ENCODE peak calls at places on chromosomes 6 and 20, in four cellular contexts. C, Z, O and T are unnamed samples.

GRCh38 chr6:100488231-100488630 is 23.5 kb upstream of the SIM1 start:
- DNase-seq in C (no peak), Z (no peak), O (no peak), T (no peak)

GRCh38 chr6:130547723-130548122 is 181.9 kb downstream of the TMEM200A start:
- DNase-seq in C (no peak), Z (no peak), O (no peak), T (no peak)

GRCh38 chr6:106387875-106388274 is 27.4 kb downstream of the CRYBG1 start:
- DNase-seq in C (no peak), Z (no peak), O (no peak), T (no peak)

GRCh38 chr20:37796733-37797132 is 102.9 kb downstream of the CTNNBL1 start:
- DNase-seq in C (no peak), Z (no peak), O (no peak), T (no peak)

GRCh38 chr20:36035720-36036119 is 67.3 kb downstream of the CNBD2 start:
- DNase-seq in C (no peak), Z (no peak), O (no peak), T (no peak)

GRCh38 chr20:63444548-63444947 is 27.9 kb downstream of the KCNQ2 start:
- DNase-seq in C (no peak), Z (no peak), O (no peak), T (no peak)

GRCh38 chr6:158647501-158647900 is 2.4 kb upstream of the SYTL3 start:
- DNase-seq in C (no peak), Z (no peak), O (no peak), T (no peak)

GRCh38 chr6:44224154-44224977 is 971 bp downstream of the SLC29A1 start:
- DNase-seq in C (peak), Z (no peak), O (no peak), T (peak)

GRCh38 chr6:149566372-149567193 is at the start of gene GINM1:
- DNase-seq in C (peak), Z (peak), O (peak), T (peak)

GRCh38 chr6:97958143-97958542 is 675.1 kb upstream of the MMS22L start:
- DNase-seq in C (no peak), Z (no peak), O (peak), T (no peak)

GRCh38 chr6:73340048-73340447 is 14.0 kb downstream of the DPPA5 start:
- DNase-seq in C (no peak), Z (no peak), O (no peak), T (no peak)

GRCh38 chr20:21240394-21240793 is 62.7 kb upstream of the XRN2 start:
- DNase-seq in C (no peak), Z (no peak), O (no peak), T (no peak)

GRCh38 chr6:19668710-19669109 is 168.5 kb upstream of the ID4 start:
- DNase-seq in C (no peak), Z (no peak), O (no peak), T (no peak)

GRCh38 chr6:134787261-134787871 is 162.5 kb downstream of the ALDH8A1 start:
- DNase-seq in C (peak), Z (no peak), O (no peak), T (no peak)

GRCh38 chr6:79042088-79042798 is 35.8 kb downstream of the PHIP start:
- DNase-seq in C (no peak), Z (no peak), O (no peak), T (no peak)

GRCh38 chr20:59074456-59074855 is 31.9 kb upstream of the PRELID3B start:
- DNase-seq in C (no peak), Z (no peak), O (no peak), T (no peak)

GRCh38 chr6:29924287-29924686 is 18.0 kb upstream of the HLA-A start:
- DNase-seq in C (no peak), Z (no peak), O (no peak), T (no peak)

GRCh38 chr20:50360218-50360672 is 149.9 kb upstream of the PTPN1 start:
- DNase-seq in C (no peak), Z (no peak), O (no peak), T (no peak)

GRCh38 chr20:5569021-5569420 is 181.2 kb upstream of the SHLD1 start:
- DNase-seq in C (peak), Z (peak), O (no peak), T (peak)

GRCh38 chr6:70166088-70166958 is 136.6 kb downstream of the COL9A1 start:
- DNase-seq in C (peak), Z (peak), O (peak), T (peak)

GRCh38 chr20:58478141-58478805 is 36.9 kb downstream of the APCDD1L start:
- DNase-seq in C (no peak), Z (no peak), O (peak), T (no peak)

GRCh38 chr20:3330046-3330741 is 77.3 kb downstream of the DNAAF9 start:
- DNase-seq in C (no peak), Z (no peak), O (no peak), T (no peak)

GRCh38 chr6:131673184-131673583 is 28.0 kb downstream of the OR2A4 start:
- DNase-seq in C (no peak), Z (no peak), O (no peak), T (no peak)

GRCh38 chr6:49519660-49520059 is 19.9 kb downstream of the GLYATL3 start:
- DNase-seq in C (no peak), Z (no peak), O (no peak), T (no peak)

GRCh38 chr6:13794184-13794583 is 20.2 kb downstream of the MCUR1 start:
- DNase-seq in C (no peak), Z (no peak), O (no peak), T (peak)

GRCh38 chr6:150491131-150491795 is 108.4 kb upstream of the PLEKHG1 start:
- DNase-seq in C (peak), Z (no peak), O (no peak), T (no peak)

GRCh38 chr6:151285121-151285520 is 45.4 kb downstream of the AKAP12 start:
- DNase-seq in C (no peak), Z (no peak), O (no peak), T (no peak)

GRCh38 chr20:44776977-44777376 is 31.3 kb downstream of the KCNK15 start:
- DNase-seq in C (no peak), Z (peak), O (peak), T (peak)

GRCh38 chr6:1485678-1486077 is 96.3 kb downstream of the FOXF2 start:
- DNase-seq in C (peak), Z (no peak), O (no peak), T (no peak)

GRCh38 chr6:81614292-81614691 is 138.2 kb downstream of the TENT5A start:
- DNase-seq in C (no peak), Z (peak), O (no peak), T (no peak)

GRCh38 chr6:96086745-96087144 is 71.0 kb downstream of the FUT9 start:
- DNase-seq in C (no peak), Z (no peak), O (no peak), T (no peak)

GRCh38 chr20:51562027-51562333 is 19.5 kb upstream of the NFATC2 start:
- DNase-seq in C (peak), Z (no peak), O (no peak), T (no peak)

GRCh38 chr20:47233333-47234188 is 122.9 kb downstream of the ZMYND8 start:
- DNase-seq in C (no peak), Z (peak), O (no peak), T (no peak)

GRCh38 chr6:163310973-163311383 is 103.5 kb upstream of the QKI start:
- DNase-seq in C (no peak), Z (no peak), O (no peak), T (no peak)

GRCh38 chr6:163311830-163312229 is 102.7 kb upstream of the QKI start:
- DNase-seq in C (peak), Z (peak), O (no peak), T (no peak)

GRCh38 chr6:163318071-163318786 is 96.3 kb upstream of the QKI start:
- DNase-seq in C (no peak), Z (no peak), O (no peak), T (no peak)

GRCh38 chr6:163313981-163314380 is 100.5 kb upstream of the QKI start:
- DNase-seq in C (no peak), Z (no peak), O (no peak), T (no peak)

DNA sequence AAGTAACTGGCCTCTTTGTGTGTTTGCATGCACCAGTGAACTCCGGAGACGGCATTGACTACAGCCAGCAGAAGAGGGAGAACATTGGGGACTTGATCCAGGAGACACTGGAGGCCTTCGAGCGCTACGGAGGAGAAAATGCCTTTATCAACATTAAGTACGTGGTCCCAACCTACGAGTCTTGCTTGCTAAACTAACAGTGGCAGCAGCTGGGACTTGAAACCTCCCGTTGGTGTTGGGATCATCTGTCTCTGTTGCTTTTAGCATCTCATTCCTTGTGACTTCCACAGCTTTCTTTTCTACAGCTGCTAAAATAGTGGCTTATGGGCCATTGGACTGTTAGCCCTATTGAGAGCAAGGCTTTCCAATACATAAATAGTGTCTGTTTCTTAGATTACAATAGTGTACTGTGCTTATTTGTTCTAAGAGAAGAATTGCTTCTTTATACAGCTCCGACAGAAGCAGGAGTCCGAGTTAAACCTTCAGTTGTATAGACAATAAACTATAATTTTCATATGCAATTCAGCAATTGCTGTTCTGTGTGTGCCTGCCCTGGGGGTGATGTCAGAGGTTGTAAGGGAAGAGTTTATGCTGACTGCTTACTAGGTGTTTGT is 99.6 kb upstream of the QKI start:
- DNase-seq in C (no peak), Z (no peak), O (no peak), T (no peak)
- TF ChIP-seq PHF8 in C (no peak), Z (no peak), O (no peak), T (no peak)

GRCh38 chr6:116139917-116140316 is 14.0 kb upstream of the COL10A1 start:
- DNase-seq in C (no peak), Z (peak), O (no peak), T (peak)

GRCh38 chr6:116145786-116146675 is 20.1 kb upstream of the COL10A1 start:
- DNase-seq in C (no peak), Z (peak), O (no peak), T (no peak)

DNA sequence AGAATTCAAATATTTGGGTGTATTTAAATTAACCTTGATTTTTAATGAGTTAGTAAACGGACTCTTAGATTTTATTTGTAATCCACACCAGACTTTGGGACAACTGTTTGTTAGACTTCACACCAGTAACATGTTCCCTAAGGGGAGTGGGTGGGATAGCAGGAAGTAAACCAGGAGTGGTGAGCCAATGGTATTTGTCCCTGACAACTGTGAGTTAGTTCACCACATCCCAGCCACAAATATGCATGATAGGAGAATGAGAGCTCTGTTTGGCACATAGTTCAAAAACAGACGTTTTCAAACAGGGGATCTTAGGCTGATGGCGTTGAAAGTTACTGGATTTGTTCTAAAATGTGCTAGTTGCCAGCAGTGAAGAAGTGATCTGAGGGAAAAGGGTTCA is 18.7 kb upstream of the COL10A1 start:
- DNase-seq in C (no peak), Z (peak), O (no peak), T (peak)
- TF ChIP-seq PHF8 in C (no peak), Z (no peak), O (no peak), T (no peak)

DNA sequence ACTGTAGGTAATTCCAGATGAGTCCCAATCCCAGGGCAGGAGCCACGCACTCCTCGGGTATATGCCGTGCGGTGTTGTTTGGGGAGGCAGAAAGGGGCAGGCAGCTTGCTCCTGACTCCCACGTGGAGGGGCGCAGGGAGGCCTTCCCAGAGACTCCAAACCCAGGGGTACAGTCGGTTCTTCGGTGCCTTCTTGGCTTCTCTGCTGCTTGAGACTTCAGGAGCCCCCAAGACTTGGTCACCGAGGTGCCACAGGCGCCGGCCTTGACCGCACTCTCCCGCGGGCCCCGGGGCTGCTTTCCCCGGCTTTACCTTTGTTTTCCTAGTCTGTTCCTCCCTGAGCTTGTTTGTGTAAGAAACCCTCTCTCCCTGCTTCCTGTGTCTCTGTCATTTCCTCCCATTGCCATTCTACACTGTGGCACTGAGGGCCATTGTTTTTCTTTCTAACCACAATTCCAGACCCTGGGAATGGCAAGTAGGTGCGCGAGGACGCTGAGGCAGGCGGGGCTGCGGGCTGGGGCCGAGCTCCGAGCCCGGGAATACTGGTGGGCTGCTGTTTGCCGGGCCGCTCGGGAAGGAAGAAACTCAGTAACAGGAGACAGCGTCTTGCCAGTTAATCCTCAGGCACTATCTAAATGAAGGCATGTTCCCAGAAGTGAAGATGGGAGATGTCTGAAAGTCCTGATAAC is 215.6 kb upstream of the HEY2 start:
- DNase-seq in C (no peak), Z (peak), O (peak), T (no peak)
- TF ChIP-seq PHF8 in C (no peak), Z (no peak), O (no peak), T (no peak)

DNA sequence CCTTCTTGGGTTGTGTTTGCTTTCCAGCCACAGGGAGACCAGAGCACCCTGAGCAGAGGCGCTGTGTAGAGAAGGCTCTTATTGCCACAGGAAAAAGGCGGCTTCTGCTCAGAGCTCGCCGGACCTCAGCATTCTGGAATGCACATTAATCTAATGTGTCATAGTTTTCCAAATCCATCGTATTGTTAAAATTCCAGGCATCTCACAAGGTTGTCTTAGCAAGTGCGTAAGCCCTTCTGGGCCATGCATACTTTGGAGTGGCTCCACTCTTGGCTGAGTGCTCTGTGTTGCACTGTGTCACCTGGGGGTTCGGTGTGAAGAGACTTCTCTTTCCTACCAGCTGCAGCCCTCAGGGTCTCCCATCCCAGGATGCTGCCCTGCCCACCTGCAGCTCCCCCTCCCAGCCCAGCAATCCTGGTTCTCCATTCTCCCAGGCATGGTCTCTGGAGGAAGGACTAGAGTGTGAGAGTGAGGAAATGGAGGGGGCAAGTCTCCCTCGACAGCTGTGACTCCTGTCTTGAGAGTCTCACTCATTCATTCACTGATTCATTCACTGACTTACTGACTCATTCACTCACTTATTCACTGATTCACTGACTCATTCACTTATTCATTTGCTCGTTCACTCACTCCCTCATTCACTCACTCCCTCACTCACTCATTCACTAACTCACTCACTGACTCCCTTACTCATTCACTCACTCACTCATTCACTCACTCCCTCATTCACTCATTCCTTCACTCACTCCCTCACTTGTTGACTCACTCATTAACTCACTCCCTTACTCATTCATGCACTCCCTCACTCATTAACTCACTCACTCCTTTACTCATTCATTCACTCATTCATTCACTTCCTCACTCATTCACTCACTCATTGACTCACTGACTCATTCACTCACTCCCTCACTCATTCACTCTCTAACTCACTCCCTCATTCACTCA is 83.7 kb upstream of the MPC1 start:
- DNase-seq in C (no peak), Z (no peak), O (no peak), T (no peak)
- TF ChIP-seq PHF8 in C (no peak), Z (no peak), O (no peak), T (no peak)

GRCh38 chr6:35354361-35355135 is 12.2 kb downstream of the PPARD start:
- DNase-seq in C (no peak), Z (no peak), O (no peak), T (no peak)
- TF ChIP-seq PHF8 in C (no peak), Z (no peak), O (no peak), T (no peak)

DNA sequence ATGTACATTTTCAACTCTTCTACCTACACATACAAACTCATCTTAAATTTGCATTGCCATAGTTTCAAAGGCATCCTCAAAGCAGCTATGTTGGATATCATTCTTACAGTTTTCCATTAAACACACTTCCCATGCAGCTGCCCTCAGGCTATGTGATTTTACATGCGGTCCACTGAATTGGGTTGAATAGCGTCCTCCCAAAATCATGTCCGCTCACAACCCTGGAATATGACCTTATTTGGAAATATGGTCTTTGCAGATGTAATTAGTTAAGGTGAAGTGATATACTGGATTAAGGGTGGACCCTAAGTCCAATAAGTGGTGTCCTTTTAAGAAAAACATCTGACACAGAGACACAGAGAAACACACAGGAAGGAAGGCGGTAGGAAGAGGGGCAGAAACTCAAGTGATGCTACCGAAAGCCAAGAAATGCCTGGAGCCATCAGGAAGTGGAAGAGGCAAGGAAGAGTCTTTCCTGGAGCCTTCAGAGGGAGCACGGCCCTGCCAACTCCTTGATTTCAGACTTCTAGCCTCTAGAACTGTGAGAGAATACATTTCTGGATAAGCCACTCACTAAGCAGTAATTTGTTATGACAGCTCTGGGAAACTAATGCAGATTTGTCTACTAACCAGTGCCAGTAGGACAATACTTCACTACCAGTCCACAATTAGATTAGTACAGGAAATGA is 42.6 kb upstream of the NHSL1 start:
- DNase-seq in C (no peak), Z (no peak), O (no peak), T (no peak)
- TF ChIP-seq PHF8 in C (no peak), Z (no peak), O (no peak), T (no peak)